ENCODE peak calls at places on chromosomes 4 and X, in six cellular contexts. P is suprapubic skin, C is body of pancreas, U is tibial nerve, D is IMR-90, I is K562. T is an unnamed sample.

GRCh38 chrX:29746326-29746725 is 469.0 kb upstream of the MAGEB2 start:
- DNase-seq in P (no peak), C (no peak), U (no peak), D (peak; percentile 55), I (no peak), T (no peak)

GRCh38 chr4:7206385-7206784 is 14.0 kb downstream of the SORCS2 start:
- DNase-seq in P (no peak), C (no peak), U (no peak), D (peak; percentile 76), I (peak; percentile 33), T (no peak)

GRCh38 chr4:155392486-155393184 is 15.9 kb upstream of the MAP9 start:
- DNase-seq in P (no peak), C (no peak), U (no peak), D (peak; percentile 84), I (no peak), T (no peak)

GRCh38 chr4:5455003-5455585 is 253.3 kb downstream of the EVC2 start:
- DNase-seq in P (peak; percentile 16), C (no peak), U (no peak), D (no peak), I (no peak), T (no peak)

GRCh38 chr4:41215969-41216293 is 1.6 kb upstream of the APBB2 start:
- DNase-seq in P (no peak), C (no peak), U (no peak), D (no peak), I (no peak), T (no peak)

GRCh38 chrX:74280759-74281158 is 23.2 kb upstream of the ZCCHC13 start:
- DNase-seq in P (no peak), C (no peak), U (no peak), D (no peak), I (no peak), T (no peak)

GRCh38 chr4:10040049-10040892 is 19.0 kb upstream of the SLC2A9 start:
- DNase-seq in P (no peak), C (no peak), U (no peak), D (no peak), I (no peak), T (no peak)

GRCh38 chrX:122817321-122817720 is 366.8 kb upstream of the GRIA3 start:
- DNase-seq in P (no peak), C (no peak), U (no peak), D (no peak), I (no peak), T (no peak)

GRCh38 chr4:123034023-123034422 is 111.6 kb upstream of the NUDT6 start:
- DNase-seq in P (no peak), C (no peak), U (no peak), D (peak; percentile 62), I (no peak), T (no peak)

GRCh38 chrX:9164086-9164485 is 130.2 kb upstream of the FAM9B start:
- DNase-seq in P (no peak), C (no peak), U (no peak), D (peak; percentile 18), I (no peak), T (no peak)

GRCh38 chr4:11069581-11069980 is 359.1 kb downstream of the HS3ST1 start:
- DNase-seq in P (no peak), C (no peak), U (no peak), D (no peak), I (no peak), T (no peak)

GRCh38 chrX:53704294-53704693 is 17.8 kb upstream of the HUWE1 start:
- DNase-seq in P (no peak), C (no peak), U (no peak), D (no peak), I (no peak), T (no peak)

GRCh38 chr4:169142390-169142789 is 128.4 kb downstream of the SH3RF1 start:
- DNase-seq in P (no peak), C (no peak), U (no peak), D (peak; percentile 53), I (no peak), T (no peak)

GRCh38 chrX:119694601-119695534 is 1.9 kb upstream of the SEPTIN6 start:
- DNase-seq in P (no peak), C (no peak), U (no peak), D (no peak), I (no peak), T (no peak)

GRCh38 chrX:153347530-153347929 is 13.6 kb downstream of the ZNF275 start:
- DNase-seq in P (no peak), C (no peak), U (no peak), D (no peak), I (no peak), T (no peak)
- TF ChIP-seq POLR2A in P (no peak), C (no peak), U (no peak), D (no peak), I (no peak), T (no peak)

GRCh38 chr4:88587285-88587684 is 5.0 kb upstream of the HERC3 start:
- DNase-seq in P (no peak), C (no peak), U (no peak), D (no peak), I (no peak), T (no peak)

GRCh38 chr4:88592600-88593448 is 544 bp downstream of the HERC3 start:
- DNase-seq in P (peak; percentile 86), C (peak; percentile 79), U (peak; percentile 62), D (peak; percentile 68), I (peak; percentile 92), T (peak; percentile 67)

GRCh38 chr4:88597970-88598369 is 5.7 kb downstream of the HERC3 start:
- DNase-seq in P (no peak), C (no peak), U (no peak), D (no peak), I (no peak), T (no peak)

DNA sequence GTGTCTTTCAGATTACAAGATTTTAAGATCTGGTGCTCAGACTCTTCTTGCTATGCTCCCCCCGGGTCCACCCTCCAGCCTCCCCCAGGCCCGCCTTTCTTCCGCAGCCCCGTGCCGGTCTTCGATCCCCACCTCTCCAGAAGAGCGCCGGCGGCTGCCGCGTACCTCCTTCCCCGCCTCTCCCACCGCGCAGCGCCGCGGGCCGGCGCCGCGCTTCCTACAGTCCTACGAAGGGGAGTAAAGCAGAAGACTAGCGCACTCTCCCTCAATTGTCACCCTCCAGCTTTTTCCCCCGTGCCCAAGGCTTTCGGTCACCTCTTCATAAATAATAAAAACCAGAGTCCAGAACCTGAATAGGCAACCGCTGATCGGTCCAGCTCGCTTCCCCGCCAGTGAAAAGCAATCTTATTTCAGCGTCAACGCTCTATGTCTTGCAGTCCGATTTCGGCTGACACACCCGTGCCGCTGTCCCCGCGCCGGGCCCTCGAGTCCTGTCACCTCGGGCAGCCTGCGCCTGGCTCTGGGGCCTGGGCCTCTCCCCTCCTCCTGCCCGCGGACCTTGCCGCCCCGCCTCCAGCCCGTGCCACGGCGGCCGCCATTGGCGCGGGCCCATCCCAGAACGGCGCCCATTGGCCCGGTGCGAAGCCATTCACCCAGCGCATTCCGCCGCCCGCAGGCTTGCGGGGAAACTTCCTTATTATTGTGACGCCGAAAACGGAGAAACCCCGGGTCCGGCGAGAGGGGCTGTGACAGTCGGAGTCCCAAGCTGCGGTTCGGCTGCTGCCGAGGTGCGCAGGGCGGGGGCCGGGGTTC is at the start of gene HERC3:
- DNase-seq in P (peak; percentile 95), C (peak; percentile 92), U (peak; percentile 81), D (peak; percentile 80), I (peak; percentile 94), T (peak; percentile 79)
- TF ChIP-seq POLR2A in P (no peak), C (peak; percentile 49), U (peak; percentile 53), D (peak; percentile 43), I (no peak), T (no peak)

GRCh38 chr4:56978750-56979303 is at the start of gene POLR2B:
- DNase-seq in P (peak; percentile 97), C (peak; percentile 94), U (peak; percentile 91), D (peak; percentile 89), I (peak; percentile 77), T (peak; percentile 89)

GRCh38 chr4:56976878-56977320 is 507 bp downstream of the NOA1 start:
- DNase-seq in P (no peak), C (peak; percentile 78), U (no peak), D (no peak), I (peak; percentile 50), T (no peak)

GRCh38 chr4:56979674-56980073 is 978 bp downstream of the POLR2B start:
- DNase-seq in P (no peak), C (peak; percentile 24), U (no peak), D (peak; percentile 19), I (no peak), T (no peak)

GRCh38 chr4:56976283-56976877 is 1.0 kb downstream of the NOA1 start:
- DNase-seq in P (no peak), C (no peak), U (no peak), D (no peak), I (peak; percentile 14), T (no peak)

DNA sequence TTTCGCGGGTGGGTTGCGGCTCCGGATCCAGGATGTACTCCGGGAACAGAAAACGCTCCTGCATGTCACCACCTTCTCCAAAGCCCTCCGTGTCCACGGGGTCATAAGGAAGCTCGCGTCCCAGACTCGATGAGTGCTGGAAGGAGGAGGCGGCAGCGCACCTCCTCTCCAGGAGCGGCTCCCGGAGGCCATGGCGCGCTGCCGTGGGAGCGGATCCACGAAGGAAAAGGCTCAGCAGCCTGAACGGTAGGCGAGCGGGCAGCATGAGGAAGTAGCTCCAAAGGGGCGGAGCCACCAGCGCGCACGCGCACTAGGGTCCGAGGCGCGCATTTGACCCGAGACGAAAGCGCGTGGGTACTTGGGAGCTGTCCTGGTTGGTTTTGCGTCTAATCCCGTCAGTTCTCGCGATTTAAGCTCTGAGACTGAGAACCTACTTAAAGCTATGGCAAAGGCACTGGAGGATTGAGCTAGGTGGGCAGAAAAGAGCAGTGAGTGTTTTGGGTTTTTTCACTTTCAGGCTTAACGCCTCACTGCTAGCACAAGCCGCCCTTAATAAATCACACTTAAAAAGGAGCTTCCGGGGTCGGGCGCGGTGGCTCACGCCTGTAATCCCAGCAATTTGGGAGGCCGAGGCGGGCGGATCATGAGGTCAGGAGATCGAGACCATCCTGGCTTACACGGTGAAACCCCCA is at the start of gene NOA1:
- DNase-seq in P (peak; percentile 97), C (peak; percentile 99), U (peak; percentile 99), D (peak; percentile 99), I (peak; percentile 88), T (peak; percentile 98)
- TF ChIP-seq POLR2A in P (no peak), C (peak; percentile 54), U (peak; percentile 70), D (peak; percentile 59), I (peak; percentile 97), T (peak; percentile 19)

GRCh38 chr4:75940692-75941253 is at the start of gene NAAA:
- DNase-seq in P (peak; percentile 92), C (peak; percentile 86), U (peak; percentile 10), D (peak; percentile 65), I (peak; percentile 76), T (peak; percentile 87)

GRCh38 chr4:75935628-75936027 is 5.2 kb downstream of the NAAA start:
- DNase-seq in P (no peak), C (no peak), U (no peak), D (no peak), I (no peak), T (no peak)

DNA sequence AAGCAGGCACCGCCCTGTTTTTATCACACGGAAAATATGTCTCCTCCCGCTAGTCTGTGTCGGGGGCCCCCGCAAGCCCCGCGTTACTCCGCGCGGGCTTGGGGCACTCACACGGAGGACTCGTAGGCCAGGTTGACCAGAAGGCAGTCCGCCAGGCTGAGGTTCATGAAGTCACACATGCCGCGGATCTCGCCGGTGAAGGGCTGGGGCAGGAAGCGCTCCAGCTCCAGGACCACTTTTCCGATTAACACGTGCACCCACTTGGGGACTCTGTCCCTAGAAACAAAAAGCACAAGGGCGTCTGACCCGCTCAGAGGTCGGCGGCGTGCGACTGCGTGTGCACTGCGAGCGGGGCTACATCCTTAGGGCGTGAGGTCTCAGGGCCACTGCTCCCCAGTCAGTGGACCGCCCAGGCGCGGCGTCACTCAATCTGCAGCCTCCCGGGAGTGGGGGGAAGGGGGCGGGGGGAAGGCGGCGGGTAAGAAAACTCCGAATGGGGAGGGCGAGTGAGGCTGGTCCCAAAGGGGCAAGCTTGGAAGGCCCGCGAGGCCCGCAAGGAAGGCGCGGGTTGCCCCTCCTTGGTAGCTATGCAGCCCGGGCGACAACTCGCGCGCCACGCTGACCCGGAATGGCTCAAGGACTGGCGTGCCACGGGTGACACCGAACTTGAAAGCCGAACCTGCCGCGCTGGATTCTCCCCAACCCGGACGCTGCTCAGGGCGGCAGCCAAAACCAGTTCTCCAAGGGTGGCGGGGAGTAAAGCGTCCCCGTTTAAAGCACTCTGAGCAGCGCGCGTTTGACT is 722 bp downstream of the NAAA start:
- DNase-seq in P (peak; percentile 88), C (peak; percentile 63), U (peak; percentile 49), D (peak; percentile 32), I (peak; percentile 83), T (peak; percentile 63)
- TF ChIP-seq POLR2A in P (no peak), C (no peak), U (no peak), D (no peak), I (peak; percentile 59), T (no peak)